ENCODE peak calls at places on chromosomes 2 and 18, in six cellular contexts. B is epithelial cell of esophagus; T is endothelial cell; M is AG09319; D is K562; H is CD8-positive, alpha-beta T cell. E is an unnamed sample.

GRCh38 chr18:28584726-28585125 is 407.8 kb upstream of the CDH2 start:
- DNase-seq in M (peak; percentile 32), T (no peak), H (no peak), B (peak; percentile 20), D (no peak), E (no peak)

GRCh38 chr18:32771871-32772499 is 838 bp downstream of the KLHL14 start:
- DNase-seq in M (no peak), H (no peak), D (no peak), T (peak; percentile 57), B (no peak), E (no peak)

GRCh38 chr2:557635-558301 is 119.4 kb downstream of the TMEM18 start:
- DNase-seq in M (no peak), T (no peak), H (no peak), D (peak; percentile 19), B (no peak), E (no peak)

GRCh38 chr2:26559556-26559955 is 81.6 kb downstream of the CIB4 start:
- DNase-seq in D (no peak), M (no peak), H (no peak), B (no peak), T (no peak), E (no peak)

GRCh38 chr2:108640731-108641130 is 78.6 kb upstream of the RANBP2 start:
- DNase-seq in T (no peak), D (no peak), B (peak; percentile 84), H (no peak), M (peak; percentile 34), E (no peak)

GRCh38 chr18:69944434-69944833 is 3.2 kb downstream of the CD226 start:
- DNase-seq in B (no peak), M (no peak), D (no peak), T (no peak), H (no peak), E (no peak)

GRCh38 chr2:101125799-101126198 is 25.4 kb downstream of the TBC1D8 start:
- DNase-seq in B (peak; percentile 36), H (no peak), T (no peak), M (no peak), D (no peak), E (no peak)

GRCh38 chr18:64110692-64111480 is 38.0 kb downstream of the LINC00305 start:
- DNase-seq in D (no peak), B (peak; percentile 57), H (no peak), T (no peak), M (no peak), E (no peak)

GRCh38 chr2:182581196-182581935 is 134.7 kb upstream of the DNAJC10 start:
- DNase-seq in B (no peak), H (no peak), D (no peak), T (no peak), M (no peak), E (no peak)

GRCh38 chr18:78796693-78797455 is 182.7 kb upstream of the SALL3 start:
- DNase-seq in H (no peak), D (no peak), B (no peak), T (no peak), M (no peak), E (no peak)

GRCh38 chr2:159351977-159352376 is 65.5 kb upstream of the WDSUB1 start:
- DNase-seq in T (no peak), M (no peak), D (no peak), H (no peak), B (no peak), E (no peak)

GRCh38 chr2:95017308-95017630 is 8.2 kb upstream of the MAL start:
- DNase-seq in H (no peak), T (no peak), B (no peak), M (no peak), D (no peak), E (no peak)

GRCh38 chr2:86768189-86768949 is 22.3 kb downstream of the CD8A start:
- DNase-seq in D (no peak), H (no peak), M (no peak), B (no peak), T (no peak), E (no peak)

GRCh38 chr2:35873921-35874320 is 481.7 kb upstream of the CRIM1 start:
- DNase-seq in T (no peak), D (no peak), B (no peak), M (no peak), H (no peak), E (no peak)

GRCh38 chr2:237790353-237790752 is 8.2 kb upstream of the RBM44 start:
- DNase-seq in T (no peak), H (no peak), B (peak; percentile 25), M (no peak), D (no peak), E (no peak)

GRCh38 chr2:221529943-221530652 is 42.0 kb downstream of the EPHA4 start:
- DNase-seq in T (no peak), M (peak; percentile 34), B (peak; percentile 95), H (no peak), D (no peak), E (no peak)

GRCh38 chr2:71944183-71944550 is 203.5 kb downstream of the CYP26B1 start:
- DNase-seq in D (no peak), T (no peak), B (no peak), H (no peak), M (no peak), E (no peak)

GRCh38 chr2:96890726-96891385 is 21.0 kb upstream of the SEMA4C start:
- DNase-seq in M (no peak), B (no peak), H (no peak), T (no peak), D (no peak), E (no peak)

GRCh38 chr2:122237506-122237905 is 482.1 kb downstream of the TSN start:
- DNase-seq in H (no peak), D (no peak), M (no peak), B (no peak), T (no peak), E (no peak)

GRCh38 chr18:421236-422155 is 79.0 kb downstream of the COLEC12 start:
- DNase-seq in T (no peak), B (no peak), M (no peak), D (no peak), H (no peak), E (no peak)

GRCh38 chr2:44135771-44136170 is 32.9 kb upstream of the PPM1B start:
- DNase-seq in D (no peak), M (peak; percentile 10), T (no peak), B (no peak), H (no peak), E (no peak)

GRCh38 chr2:156630579-156631337 is 194.6 kb downstream of the GPD2 start:
- DNase-seq in M (no peak), H (no peak), B (no peak), D (no peak), T (no peak), E (no peak)

GRCh38 chr2:47043142-47043890 is 111.8 kb downstream of the STPG4 start:
- DNase-seq in T (peak; percentile 23), H (no peak), B (peak; percentile 94), M (peak; percentile 63), D (no peak), E (no peak)

DNA sequence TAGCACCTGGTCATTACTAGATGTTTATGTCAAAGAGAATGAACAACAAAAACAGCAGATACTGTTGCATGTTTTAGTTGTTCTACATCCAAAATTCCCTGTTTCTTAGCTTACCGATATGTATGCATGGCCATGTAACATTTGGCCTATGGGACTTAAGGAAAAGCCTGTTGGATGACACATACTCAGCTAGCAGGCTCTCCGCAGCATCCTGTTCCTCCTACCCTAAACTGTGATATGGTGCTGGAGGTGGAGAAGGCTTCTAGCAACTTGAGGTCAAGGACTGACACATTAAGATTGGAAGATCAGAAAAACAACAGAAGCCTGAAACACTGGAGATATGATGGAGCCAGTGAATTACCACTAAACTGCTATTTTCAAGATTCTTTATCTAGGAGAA is 537.8 kb downstream of the LRRTM4 start:
- DNase-seq in B (no peak), H (no peak), D (no peak), T (no peak), M (no peak), E (no peak)
- TF ChIP-seq CTCF in B (no peak), H (no peak), D (no peak), T (no peak), M (no peak), E (no peak)

DNA sequence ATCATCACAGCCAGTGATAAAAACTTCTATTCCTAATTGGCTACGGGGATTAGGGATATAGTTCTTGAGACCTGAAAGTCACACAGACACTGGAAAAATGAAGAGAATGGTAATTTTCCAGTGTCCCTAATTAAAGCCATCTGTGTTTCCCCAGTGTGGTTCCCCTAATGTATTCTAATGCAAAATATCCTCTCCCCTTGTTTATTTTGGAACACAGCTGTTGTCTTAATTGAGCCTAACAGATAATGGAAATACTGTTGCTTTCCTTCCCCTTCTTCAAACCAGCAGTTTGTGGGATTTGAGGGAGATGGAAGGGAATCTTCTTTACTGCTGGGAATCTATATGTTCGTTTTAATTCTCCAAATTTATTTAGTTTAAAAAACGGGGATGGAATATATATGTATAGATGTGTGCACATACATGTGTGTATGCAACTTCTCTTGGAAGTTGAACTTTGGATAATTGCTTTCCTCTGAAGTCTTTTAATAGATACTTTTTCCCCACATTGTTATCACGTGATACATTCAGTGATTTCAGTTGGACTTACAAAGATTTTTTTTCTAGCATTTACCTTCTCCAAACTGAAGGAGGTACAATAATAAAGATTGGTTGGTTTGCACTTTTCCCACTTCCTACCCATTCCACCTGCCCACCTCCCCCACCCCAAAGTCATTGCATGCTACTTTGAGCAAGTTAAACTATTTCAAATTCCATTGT is 205.9 kb upstream of the FSHR start:
- DNase-seq in M (no peak), D (no peak), H (no peak), T (no peak), B (no peak), E (no peak)
- TF ChIP-seq CTCF in M (no peak), D (no peak), H (no peak), T (no peak), B (no peak), E (no peak)

GRCh38 chr18:36130883-36131653 is 1.4 kb downstream of the ELP2 start:
- DNase-seq in B (no peak), D (peak; percentile 24), T (no peak), H (no peak), M (no peak), E (no peak)

GRCh38 chr18:36129300-36130038 is at the start of the genes ELP2 and SLC39A6:
- DNase-seq in T (peak; percentile 97), M (peak; percentile 88), H (peak; percentile 94), D (peak; percentile 99), B (peak; percentile 96), E (peak; percentile 86)

GRCh38 chr18:36130039-36130831 is 536 bp downstream of the ELP2 start:
- DNase-seq in D (peak; percentile 31), M (no peak), B (peak; percentile 7), T (no peak), H (no peak), E (no peak)

GRCh38 chr18:36127866-36128845 is 984 bp downstream of the SLC39A6 start:
- DNase-seq in T (peak; percentile 29), M (no peak), H (no peak), B (peak; percentile 44), D (peak; percentile 42), E (no peak)

DNA sequence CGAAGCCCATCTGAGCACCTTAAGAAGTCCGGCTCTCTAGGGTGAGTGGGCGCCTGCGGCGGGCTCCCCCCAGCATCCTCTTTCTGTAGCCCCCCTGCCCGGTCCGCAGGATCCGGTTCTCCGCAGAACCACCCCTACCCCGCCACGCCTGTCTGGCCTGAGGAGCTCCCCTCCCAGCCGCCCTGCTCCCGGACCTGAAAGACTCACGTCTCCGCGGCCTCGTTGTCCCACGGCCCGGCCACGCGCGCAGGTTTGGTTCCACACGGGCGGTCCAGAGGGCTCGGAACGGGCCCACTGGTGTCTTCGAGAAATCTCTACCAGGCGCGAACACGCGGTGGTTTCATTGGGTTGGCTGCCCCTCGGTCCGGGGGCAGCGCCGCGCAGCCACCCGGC is 237 bp downstream of the SLC39A6 start:
- DNase-seq in D (no peak), T (no peak), M (no peak), B (no peak), H (no peak), E (peak; percentile 6)
- TF ChIP-seq CTCF in D (no peak), T (no peak), M (no peak), B (no peak), H (no peak), E (no peak)

GRCh38 chr2:33208400-33208799 is 261.6 kb downstream of the LTBP1 start:
- DNase-seq in M (no peak), T (no peak), H (no peak), B (no peak), D (no peak), E (no peak)
- TF ChIP-seq CTCF in M (no peak), T (no peak), H (no peak), B (no peak), D (no peak), E (no peak)

E was measured in esophagus squamous epithelium.